ENCODE peak calls at places on chromosomes 5 and 9, in nine cellular contexts. One of them, this sample, is unnamed.

GRCh38 chr9:967851-968641 is 8.4 kb upstream of the DMRT3 start:
- DNase-seq in OCI-LY7: no peak
- DNase-seq in transverse colon: no peak
- DNase-seq in heart right ventricle: no peak
- DNase-seq in stomach: no peak
- DNase-seq in CD4-positive, CD25-positive, alpha-beta regulatory T cell: no peak
- DNase-seq in kidney: no peak
- DNase-seq in tibial nerve: no peak
- DNase-seq in GM23248: peak; percentile 19
- DNase-seq in this sample: no peak

GRCh38 chr5:83827111-83827541 is 106.5 kb upstream of the HAPLN1 start:
- DNase-seq in OCI-LY7: no peak
- DNase-seq in transverse colon: no peak
- DNase-seq in heart right ventricle: no peak
- DNase-seq in stomach: no peak
- DNase-seq in CD4-positive, CD25-positive, alpha-beta regulatory T cell: no peak
- DNase-seq in kidney: no peak
- DNase-seq in tibial nerve: peak; percentile 14
- DNase-seq in GM23248: peak; percentile 88
- DNase-seq in this sample: no peak

GRCh38 chr9:16725066-16725465 is 145.4 kb downstream of the BNC2 start:
- DNase-seq in OCI-LY7: no peak
- DNase-seq in transverse colon: no peak
- DNase-seq in heart right ventricle: no peak
- DNase-seq in stomach: no peak
- DNase-seq in CD4-positive, CD25-positive, alpha-beta regulatory T cell: no peak
- DNase-seq in kidney: no peak
- DNase-seq in tibial nerve: no peak
- DNase-seq in GM23248: no peak
- DNase-seq in this sample: no peak

GRCh38 chr9:8652282-8652681 is 852.7 kb upstream of the DMAC1 start:
- DNase-seq in OCI-LY7: no peak
- DNase-seq in transverse colon: no peak
- DNase-seq in heart right ventricle: peak; percentile 12
- DNase-seq in stomach: no peak
- DNase-seq in CD4-positive, CD25-positive, alpha-beta regulatory T cell: no peak
- DNase-seq in kidney: no peak
- DNase-seq in tibial nerve: no peak
- DNase-seq in GM23248: no peak
- DNase-seq in this sample: no peak

GRCh38 chr9:138059196-138059595 is 181.6 kb downstream of the CACNA1B start:
- DNase-seq in OCI-LY7: no peak
- DNase-seq in transverse colon: no peak
- DNase-seq in heart right ventricle: no peak
- DNase-seq in stomach: no peak
- DNase-seq in CD4-positive, CD25-positive, alpha-beta regulatory T cell: no peak
- DNase-seq in kidney: peak; percentile 15
- DNase-seq in tibial nerve: no peak
- DNase-seq in GM23248: no peak
- DNase-seq in this sample: peak; percentile 31

GRCh38 chr9:88925471-88925870 is 65.8 kb upstream of the S1PR3 start:
- DNase-seq in OCI-LY7: no peak
- DNase-seq in transverse colon: no peak
- DNase-seq in heart right ventricle: no peak
- DNase-seq in stomach: no peak
- DNase-seq in CD4-positive, CD25-positive, alpha-beta regulatory T cell: no peak
- DNase-seq in kidney: no peak
- DNase-seq in tibial nerve: no peak
- DNase-seq in GM23248: peak; percentile 24
- DNase-seq in this sample: no peak

GRCh38 chr9:73553295-73553694 is 401.6 kb downstream of the ANXA1 start:
- DNase-seq in OCI-LY7: no peak
- DNase-seq in transverse colon: no peak
- DNase-seq in heart right ventricle: no peak
- DNase-seq in stomach: no peak
- DNase-seq in CD4-positive, CD25-positive, alpha-beta regulatory T cell: no peak
- DNase-seq in kidney: no peak
- DNase-seq in tibial nerve: no peak
- DNase-seq in GM23248: no peak
- DNase-seq in this sample: no peak

GRCh38 chr5:65262094-65262493 is 219.6 kb downstream of the ADAMTS6 start:
- DNase-seq in OCI-LY7: no peak
- DNase-seq in transverse colon: no peak
- DNase-seq in heart right ventricle: peak; percentile 6
- DNase-seq in stomach: no peak
- DNase-seq in CD4-positive, CD25-positive, alpha-beta regulatory T cell: no peak
- DNase-seq in kidney: no peak
- DNase-seq in tibial nerve: no peak
- DNase-seq in GM23248: peak; percentile 23
- DNase-seq in this sample: no peak

GRCh38 chr5:87156631-87157030 is 111.1 kb upstream of the RASA1 start:
- DNase-seq in OCI-LY7: no peak
- DNase-seq in transverse colon: no peak
- DNase-seq in heart right ventricle: no peak
- DNase-seq in stomach: no peak
- DNase-seq in CD4-positive, CD25-positive, alpha-beta regulatory T cell: no peak
- DNase-seq in kidney: no peak
- DNase-seq in tibial nerve: no peak
- DNase-seq in GM23248: no peak
- DNase-seq in this sample: no peak

GRCh38 chr9:69357854-69358220 is 32.8 kb downstream of the ENTREP1 start:
- DNase-seq in OCI-LY7: no peak
- DNase-seq in transverse colon: no peak
- DNase-seq in heart right ventricle: no peak
- DNase-seq in stomach: no peak
- DNase-seq in CD4-positive, CD25-positive, alpha-beta regulatory T cell: no peak
- DNase-seq in kidney: no peak
- DNase-seq in tibial nerve: no peak
- DNase-seq in GM23248: no peak
- DNase-seq in this sample: no peak

GRCh38 chr9:92432972-92433548 is 8.8 kb upstream of the OMD start:
- DNase-seq in OCI-LY7: no peak
- DNase-seq in transverse colon: no peak
- DNase-seq in heart right ventricle: no peak
- DNase-seq in stomach: no peak
- DNase-seq in CD4-positive, CD25-positive, alpha-beta regulatory T cell: no peak
- DNase-seq in kidney: no peak
- DNase-seq in tibial nerve: no peak
- DNase-seq in GM23248: no peak
- DNase-seq in this sample: no peak

GRCh38 chr9:89455356-89455824 is 42.5 kb downstream of the SEMA4D start:
- DNase-seq in OCI-LY7: no peak
- DNase-seq in transverse colon: no peak
- DNase-seq in heart right ventricle: no peak
- DNase-seq in stomach: no peak
- DNase-seq in CD4-positive, CD25-positive, alpha-beta regulatory T cell: peak; percentile 49
- DNase-seq in kidney: no peak
- DNase-seq in tibial nerve: no peak
- DNase-seq in GM23248: no peak
- DNase-seq in this sample: no peak

GRCh38 chr5:124887223-124887622 is 140.8 kb upstream of the ZNF608 start:
- DNase-seq in OCI-LY7: no peak
- DNase-seq in transverse colon: no peak
- DNase-seq in heart right ventricle: no peak
- DNase-seq in stomach: no peak
- DNase-seq in CD4-positive, CD25-positive, alpha-beta regulatory T cell: no peak
- DNase-seq in kidney: no peak
- DNase-seq in tibial nerve: no peak
- DNase-seq in GM23248: no peak
- DNase-seq in this sample: no peak

GRCh38 chr5:51468196-51468595 is 84.9 kb downstream of the ISL1 start:
- DNase-seq in OCI-LY7: no peak
- DNase-seq in transverse colon: no peak
- DNase-seq in heart right ventricle: no peak
- DNase-seq in stomach: no peak
- DNase-seq in CD4-positive, CD25-positive, alpha-beta regulatory T cell: no peak
- DNase-seq in kidney: no peak
- DNase-seq in tibial nerve: no peak
- DNase-seq in GM23248: no peak
- DNase-seq in this sample: no peak

GRCh38 chr9:134333234-134333873 is 7.1 kb downstream of the RXRA start:
- DNase-seq in OCI-LY7: no peak
- DNase-seq in transverse colon: peak; percentile 87
- DNase-seq in heart right ventricle: no peak
- DNase-seq in stomach: peak; percentile 75
- DNase-seq in CD4-positive, CD25-positive, alpha-beta regulatory T cell: no peak
- DNase-seq in kidney: peak; percentile 84
- DNase-seq in tibial nerve: no peak
- DNase-seq in GM23248: peak; percentile 46
- DNase-seq in this sample: no peak

GRCh38 chr9:16146661-16147060 is 593.8 kb downstream of the CCDC171 start:
- DNase-seq in OCI-LY7: no peak
- DNase-seq in transverse colon: no peak
- DNase-seq in heart right ventricle: no peak
- DNase-seq in stomach: no peak
- DNase-seq in CD4-positive, CD25-positive, alpha-beta regulatory T cell: no peak
- DNase-seq in kidney: no peak
- DNase-seq in tibial nerve: no peak
- DNase-seq in GM23248: no peak
- DNase-seq in this sample: no peak

GRCh38 chr5:6358434-6358820 is 19.9 kb downstream of the MED10 start:
- DNase-seq in OCI-LY7: no peak
- DNase-seq in transverse colon: no peak
- DNase-seq in heart right ventricle: no peak
- DNase-seq in stomach: no peak
- DNase-seq in CD4-positive, CD25-positive, alpha-beta regulatory T cell: no peak
- DNase-seq in kidney: no peak
- DNase-seq in tibial nerve: no peak
- DNase-seq in GM23248: no peak
- DNase-seq in this sample: no peak

GRCh38 chr5:6356578-6357164 is 21.7 kb downstream of the MED10 start:
- DNase-seq in OCI-LY7: no peak
- DNase-seq in transverse colon: no peak
- DNase-seq in heart right ventricle: no peak
- DNase-seq in stomach: no peak
- DNase-seq in CD4-positive, CD25-positive, alpha-beta regulatory T cell: no peak
- DNase-seq in kidney: no peak
- DNase-seq in tibial nerve: no peak
- DNase-seq in GM23248: no peak
- DNase-seq in this sample: no peak

GRCh38 chr5:6359941-6360683 is 18.2 kb downstream of the MED10 start:
- DNase-seq in OCI-LY7: peak; percentile 35
- DNase-seq in transverse colon: no peak
- DNase-seq in heart right ventricle: no peak
- DNase-seq in stomach: no peak
- DNase-seq in CD4-positive, CD25-positive, alpha-beta regulatory T cell: peak; percentile 35
- DNase-seq in kidney: no peak
- DNase-seq in tibial nerve: no peak
- DNase-seq in GM23248: no peak
- DNase-seq in this sample: no peak

GRCh38 chr5:6361101-6361500 is 17.2 kb downstream of the MED10 start:
- DNase-seq in OCI-LY7: no peak
- DNase-seq in transverse colon: no peak
- DNase-seq in heart right ventricle: no peak
- DNase-seq in stomach: no peak
- DNase-seq in CD4-positive, CD25-positive, alpha-beta regulatory T cell: no peak
- DNase-seq in kidney: no peak
- DNase-seq in tibial nerve: no peak
- DNase-seq in GM23248: no peak
- DNase-seq in this sample: no peak

DNA sequence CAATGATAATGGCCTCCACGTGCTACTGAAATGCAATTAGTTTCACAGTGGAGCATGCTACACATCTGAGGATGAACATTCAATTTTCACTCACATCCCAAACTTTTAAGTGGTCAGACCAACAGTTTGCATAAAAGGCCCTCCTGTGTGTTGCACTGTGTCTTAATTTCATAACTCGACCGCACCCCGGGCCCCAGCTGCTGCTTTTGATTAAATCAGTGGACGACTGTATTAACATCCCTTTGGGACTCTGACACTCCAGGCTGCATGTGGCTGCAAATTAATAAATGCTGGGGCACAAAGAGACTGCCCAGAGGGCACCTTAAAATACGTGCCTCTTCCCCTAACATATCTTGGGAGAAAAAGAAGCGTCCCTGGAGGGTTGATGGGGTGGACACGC is 18.8 kb downstream of the MED10 start:
- DNase-seq in OCI-LY7: no peak
- DNase-seq in transverse colon: no peak
- DNase-seq in heart right ventricle: no peak
- DNase-seq in stomach: no peak
- DNase-seq in CD4-positive, CD25-positive, alpha-beta regulatory T cell: no peak
- DNase-seq in kidney: no peak
- DNase-seq in tibial nerve: no peak
- DNase-seq in GM23248: no peak
- DNase-seq in this sample: no peak
- H3K27ac ChIP-seq in OCI-LY7: no peak overlapping the region
- H3K27ac ChIP-seq in transverse colon: no peak overlapping the region
- H3K27ac ChIP-seq in heart right ventricle: no peak overlapping the region
- H3K27ac ChIP-seq in stomach: no peak overlapping the region
- H3K27ac ChIP-seq in CD4-positive, CD25-positive, alpha-beta regulatory T cell: peak overlapping the region; percentile 43
- H3K27ac ChIP-seq in kidney: no peak overlapping the region
- H3K27ac ChIP-seq in tibial nerve: no peak overlapping the region
- H3K27ac ChIP-seq in GM23248: no peak overlapping the region
- H3K27ac ChIP-seq in this sample: no peak overlapping the region

GRCh38 chr9:102479191-102479590 is 515.9 kb upstream of the CYLC2 start:
- DNase-seq in OCI-LY7: no peak
- DNase-seq in transverse colon: no peak
- DNase-seq in heart right ventricle: no peak
- DNase-seq in stomach: no peak
- DNase-seq in CD4-positive, CD25-positive, alpha-beta regulatory T cell: no peak
- DNase-seq in kidney: no peak
- DNase-seq in tibial nerve: no peak
- DNase-seq in GM23248: no peak
- DNase-seq in this sample: no peak
- H3K9me3 ChIP-seq in OCI-LY7: no peaks in the 10 kb centered on the region
- H3K9me3 ChIP-seq in transverse colon: no peaks in the 10 kb centered on the region
- H3K9me3 ChIP-seq in heart right ventricle: no peaks in the 10 kb centered on the region
- H3K9me3 ChIP-seq in stomach: no peaks in the 10 kb centered on the region
- H3K9me3 ChIP-seq in CD4-positive, CD25-positive, alpha-beta regulatory T cell: no peaks in the 10 kb centered on the region
- H3K9me3 ChIP-seq in kidney: no peaks in the 10 kb centered on the region
- H3K9me3 ChIP-seq in tibial nerve: no peaks in the 10 kb centered on the region
- H3K9me3 ChIP-seq in GM23248: no peaks in the 10 kb centered on the region
- H3K9me3 ChIP-seq in this sample: no peaks in the 10 kb centered on the region

GRCh38 chr9:130616451-130616850 is 37.1 kb downstream of the FUBP3 start:
- DNase-seq in OCI-LY7: no peak
- DNase-seq in transverse colon: no peak
- DNase-seq in heart right ventricle: no peak
- DNase-seq in stomach: no peak
- DNase-seq in CD4-positive, CD25-positive, alpha-beta regulatory T cell: no peak
- DNase-seq in kidney: no peak
- DNase-seq in tibial nerve: no peak
- DNase-seq in GM23248: no peak
- DNase-seq in this sample: no peak
- H3K4me1 ChIP-seq in OCI-LY7: no peaks in the 10 kb centered on the region
- H3K4me1 ChIP-seq in transverse colon: no peaks in the 10 kb centered on the region
- H3K4me1 ChIP-seq in heart right ventricle: peaks cover 5% of the 10 kb centered on the region
- H3K4me1 ChIP-seq in stomach: no peaks in the 10 kb centered on the region
- H3K4me1 ChIP-seq in CD4-positive, CD25-positive, alpha-beta regulatory T cell: no peaks in the 10 kb centered on the region
- H3K4me1 ChIP-seq in kidney: no peaks in the 10 kb centered on the region
- H3K4me1 ChIP-seq in tibial nerve: no peaks in the 10 kb centered on the region
- H3K4me1 ChIP-seq in GM23248: no peaks in the 10 kb centered on the region
- H3K4me1 ChIP-seq in this sample: no peaks in the 10 kb centered on the region

DNA sequence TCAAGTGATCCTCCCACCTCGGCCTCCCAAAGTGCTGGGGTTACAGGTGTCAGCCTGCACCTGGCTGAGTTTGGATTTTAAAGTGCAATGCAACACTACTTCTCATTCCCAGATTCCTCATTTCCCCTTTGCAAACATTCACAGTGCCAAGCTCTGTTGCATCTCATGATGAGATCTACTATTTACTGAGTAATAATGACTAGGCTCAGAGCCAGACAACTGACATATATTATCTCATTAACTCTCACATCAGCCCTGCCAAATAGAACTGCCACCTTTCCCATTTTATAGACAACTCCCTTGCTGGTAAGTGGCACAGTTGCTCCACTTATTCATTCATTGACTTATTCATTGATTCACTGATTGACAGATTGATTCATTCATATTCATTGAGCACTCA is 7.0 kb downstream of the PDE6A start:
- DNase-seq in OCI-LY7: no peak
- DNase-seq in transverse colon: no peak
- DNase-seq in heart right ventricle: no peak
- DNase-seq in stomach: no peak
- DNase-seq in CD4-positive, CD25-positive, alpha-beta regulatory T cell: no peak
- DNase-seq in kidney: no peak
- DNase-seq in tibial nerve: no peak
- DNase-seq in GM23248: peak; percentile 69
- DNase-seq in this sample: no peak
- H3K27ac ChIP-seq in OCI-LY7: no peak overlapping the region
- H3K27ac ChIP-seq in transverse colon: peak overlapping the region; percentile 55
- H3K27ac ChIP-seq in heart right ventricle: no peak overlapping the region
- H3K27ac ChIP-seq in stomach: no peak overlapping the region
- H3K27ac ChIP-seq in CD4-positive, CD25-positive, alpha-beta regulatory T cell: no peak overlapping the region
- H3K27ac ChIP-seq in kidney: no peak overlapping the region
- H3K27ac ChIP-seq in tibial nerve: no peak overlapping the region
- H3K27ac ChIP-seq in GM23248: peak overlapping the region; percentile 99
- H3K27ac ChIP-seq in this sample: no peak overlapping the region

This sample was measured in upper lobe of right lung.